ENCODE peak calls at places on chromosomes 11 and 22, in seven cellular contexts. H, A, L, O, X, G and Z are unnamed samples.

GRCh38 chr22:20431520-20432237 is 5.9 kb downstream of the SCARF2 start:
- DNase-seq in H (no peak), A (no peak), L (peak), O (no peak), X (peak), G (peak), Z (peak)

GRCh38 chr11:70894566-70894965 is 357.8 kb downstream of the SHANK2 start:
- DNase-seq in H (no peak), A (no peak), L (no peak), O (no peak), X (no peak), G (no peak), Z (no peak)

GRCh38 chr22:45781941-45782340 is 110.3 kb downstream of the ATXN10 start:
- DNase-seq in H (no peak), A (no peak), L (no peak), O (no peak), X (no peak), G (no peak), Z (no peak)

GRCh38 chr11:10743354-10744035 is 7.6 kb upstream of the CTR9 start:
- DNase-seq in H (no peak), A (no peak), L (no peak), O (peak), X (no peak), G (no peak), Z (no peak)

GRCh38 chr11:78907636-78908035 is 333.0 kb upstream of the NARS2 start:
- DNase-seq in H (no peak), A (no peak), L (no peak), O (no peak), X (no peak), G (no peak), Z (no peak)

GRCh38 chr22:44554411-44554810 is 56.4 kb upstream of the RTL6 start:
- DNase-seq in H (no peak), A (no peak), L (no peak), O (no peak), X (no peak), G (no peak), Z (no peak)

GRCh38 chr22:46547179-46547882 is 9.9 kb upstream of the CELSR1 start:
- DNase-seq in H (peak), A (peak), L (no peak), O (no peak), X (peak), G (peak), Z (no peak)

GRCh38 chr11:130383363-130384168 is 44.8 kb downstream of the ADAMTS8 start:
- DNase-seq in H (peak), A (no peak), L (no peak), O (no peak), X (no peak), G (no peak), Z (no peak)

GRCh38 chr11:47175746-47176327 is 842 bp downstream of the ARFGAP2 start:
- DNase-seq in H (no peak), A (no peak), L (no peak), O (no peak), X (no peak), G (no peak), Z (no peak)

GRCh38 chr11:58905141-58905715 is 34.1 kb upstream of the GLYATL1 start:
- DNase-seq in H (peak), A (no peak), L (peak), O (no peak), X (no peak), G (peak), Z (no peak)

GRCh38 chr22:27149886-27150529 is 492.6 kb downstream of the MIAT start:
- DNase-seq in H (no peak), A (no peak), L (no peak), O (no peak), X (no peak), G (no peak), Z (no peak)

GRCh38 chr22:27152883-27153282 is 495.5 kb downstream of the MIAT start:
- DNase-seq in H (no peak), A (no peak), L (no peak), O (no peak), X (no peak), G (no peak), Z (no peak)

GRCh38 chr22:27150530-27150909 is 493.1 kb downstream of the MIAT start:
- DNase-seq in H (no peak), A (no peak), L (no peak), O (no peak), X (no peak), G (no peak), Z (no peak)

GRCh38 chr22:27152033-27152432 is 494.6 kb downstream of the MIAT start:
- DNase-seq in H (peak), A (peak), L (no peak), O (no peak), X (no peak), G (no peak), Z (no peak)

GRCh38 chr22:27151407-27151806 is 494.0 kb downstream of the MIAT start:
- DNase-seq in H (no peak), A (peak), L (no peak), O (no peak), X (no peak), G (no peak), Z (no peak)
- TF ChIP-seq CTCF in H (peak), A (peak), L (no peak), O (no peak), X (peak), G (no peak), Z (no peak)

GRCh38 chr11:2293396-2294339 is 8.1 kb downstream of the C11orf21 start:
- DNase-seq in H (no peak), A (no peak), L (no peak), O (no peak), X (no peak), G (no peak), Z (no peak)
- TF ChIP-seq CTCF in H (no peak), A (no peak), L (no peak), O (no peak), X (no peak), G (no peak), Z (no peak)

DNA sequence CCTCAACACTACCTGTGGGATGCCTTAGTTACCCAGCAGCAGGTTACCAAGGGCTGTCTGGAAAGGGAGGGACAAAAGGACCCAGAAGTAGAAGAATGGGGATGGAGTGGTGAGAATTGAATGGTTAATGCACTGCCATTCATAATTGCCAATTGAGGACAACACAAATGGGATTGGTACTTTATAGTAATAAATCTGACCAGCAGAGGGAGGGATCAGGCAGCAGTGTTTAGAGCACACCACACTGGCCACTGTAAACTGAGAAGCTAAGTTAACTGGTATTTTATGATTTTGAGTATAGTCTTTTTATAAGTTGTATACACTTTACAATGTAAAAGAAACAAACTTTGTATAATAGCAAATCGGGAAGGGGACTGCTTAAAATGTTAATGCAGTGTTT is 10.7 kb downstream of the TBRG1 start:
- DNase-seq in H (peak), A (peak), L (no peak), O (no peak), X (no peak), G (no peak), Z (no peak)
- TF ChIP-seq CTCF in H (peak), A (peak), L (no peak), O (peak), X (peak), G (no peak), Z (peak)

DNA sequence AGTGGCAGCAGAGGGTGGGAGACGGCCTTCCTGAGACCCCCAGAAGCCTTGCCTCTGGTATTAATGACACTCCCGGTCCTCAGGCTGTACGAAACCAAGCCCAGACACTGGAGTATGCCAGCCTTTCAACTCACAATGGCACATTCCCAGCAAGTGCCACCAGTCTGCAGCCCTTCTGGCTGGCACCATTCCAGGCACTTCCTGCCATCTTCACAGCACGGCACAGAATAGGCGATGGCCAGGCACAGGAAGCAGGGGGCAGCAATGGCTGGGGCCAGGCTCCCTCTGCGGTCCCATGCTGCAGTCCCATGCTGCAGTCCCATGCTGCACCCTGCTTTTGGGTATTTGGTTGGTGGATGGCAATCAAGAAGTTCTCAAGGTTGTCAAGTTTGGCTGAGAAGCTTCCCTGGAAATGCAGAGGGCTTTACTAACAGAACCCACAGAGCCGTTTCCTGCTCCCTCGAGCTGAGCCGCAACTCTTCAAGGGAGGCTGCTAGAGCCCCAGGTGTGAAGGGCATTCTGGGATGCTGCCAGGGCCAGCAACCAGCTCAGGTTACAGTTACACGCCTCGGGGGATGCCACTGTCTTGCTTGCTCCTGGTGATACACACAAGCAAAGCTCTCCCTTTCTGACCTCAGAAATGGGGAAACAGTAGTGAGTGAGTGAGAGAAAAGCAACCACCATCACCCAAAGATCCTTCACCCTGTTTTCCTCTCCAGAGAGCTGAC is 23.8 kb downstream of the LRFN4 start:
- DNase-seq in H (no peak), A (no peak), L (no peak), O (no peak), X (no peak), G (no peak), Z (no peak)
- TF ChIP-seq CTCF in H (no peak), A (no peak), L (no peak), O (no peak), X (peak), G (no peak), Z (no peak)

GRCh38 chr11:1829039-1829820 is 5.6 kb upstream of the SYT8 start:
- DNase-seq in H (peak), A (no peak), L (no peak), O (no peak), X (peak), G (peak), Z (no peak)
- TF ChIP-seq CTCF in H (no peak), A (no peak), L (no peak), O (no peak), X (no peak), G (no peak), Z (no peak)